ENCODE peak calls at places on chromosomes 2 and 18, in five cellular contexts. B is glutamatergic neuron, R is fibroblast of pulmonary artery, T is cardiac fibroblast, I is fibroblast of the aortic adventitia. L is an unnamed sample.

GRCh38 chr18:40133253-40133652 is 1821.8 kb upstream of the PIK3C3 start:
- DNase-seq in T (no peak), I (no peak), B (no peak), R (no peak), L (no peak)

GRCh38 chr2:207008105-207008990 is 69.0 kb downstream of the CPO start:
- DNase-seq in I (peak), T (peak), B (no peak), R (peak), L (peak)

GRCh38 chr2:105180491-105180972 is 61.0 kb upstream of the GPR45 start:
- DNase-seq in T (no peak), I (no peak), R (no peak), B (no peak), L (no peak)

GRCh38 chr2:129056309-129056958 is 737.8 kb upstream of the HS6ST1 start:
- DNase-seq in B (no peak), R (no peak), T (no peak), I (no peak), L (no peak)

GRCh38 chr2:62254424-62255266 is 58.7 kb downstream of the B3GNT2 start:
- DNase-seq in T (no peak), B (no peak), I (no peak), R (no peak), L (no peak)

GRCh38 chr2:65663831-65664407 is 231.5 kb upstream of the SPRED2 start:
- DNase-seq in B (no peak), T (no peak), R (no peak), I (no peak), L (no peak)

GRCh38 chr18:36075862-36076587 is 8.7 kb upstream of the RPRD1A start:
- DNase-seq in R (peak), I (peak), T (peak), B (no peak), L (peak)

GRCh38 chr2:191030521-191031154 is 16.7 kb upstream of the STAT1 start:
- DNase-seq in I (peak), R (peak), T (peak), B (no peak), L (no peak)

GRCh38 chr2:160429248-160430000 is 64.2 kb downstream of the RBMS1 start:
- DNase-seq in B (no peak), R (peak), T (peak), I (peak), L (peak)

GRCh38 chr2:217451634-217452033 is 551.2 kb downstream of the TNS1 start:
- DNase-seq in T (peak), I (peak), B (no peak), R (no peak), L (no peak)

GRCh38 chr2:180472133-180472532 is 465.0 kb upstream of the CWC22 start:
- DNase-seq in I (peak), B (no peak), T (peak), R (peak), L (no peak)

GRCh38 chr2:65357095-65357958 is 75.1 kb downstream of the SPRED2 start:
- DNase-seq in B (no peak), I (no peak), R (no peak), T (no peak), L (no peak)

GRCh38 chr2:214853906-214854305 is 44.4 kb upstream of the BARD1 start:
- DNase-seq in I (no peak), T (no peak), B (no peak), R (no peak), L (no peak)

GRCh38 chr2:99867690-99868089 is 274.7 kb downstream of the AFF3 start:
- DNase-seq in T (peak), R (peak), I (no peak), B (peak), L (peak)

GRCh38 chr18:7152485-7152884 is 34.9 kb upstream of the LAMA1 start:
- DNase-seq in T (peak), I (no peak), B (no peak), R (no peak), L (no peak)

GRCh38 chr18:3513481-3513880 is 63.5 kb downstream of the TGIF1 start:
- DNase-seq in B (no peak), I (no peak), T (no peak), R (no peak), L (no peak)

GRCh38 chr2:149814049-149814448 is 226.5 kb upstream of the MMADHC start:
- DNase-seq in I (no peak), B (no peak), R (no peak), T (no peak), L (no peak)

GRCh38 chr2:33782395-33783239 is 183.5 kb upstream of the FAM98A start:
- DNase-seq in R (no peak), I (no peak), T (no peak), B (no peak), L (no peak)

GRCh38 chr2:116585654-116586053 is 1228.8 kb upstream of the DDX18 start:
- DNase-seq in R (no peak), T (no peak), I (no peak), B (no peak), L (no peak)

GRCh38 chr2:127641846-127642510 is 4.0 kb upstream of the GPR17 start:
- DNase-seq in B (no peak), T (no peak), I (no peak), R (no peak), L (no peak)

GRCh38 chr2:155203187-155203586 is 504.7 kb downstream of the KCNJ3 start:
- DNase-seq in T (no peak), R (no peak), B (no peak), I (no peak), L (no peak)

GRCh38 chr18:69401475-69402218 is 959 bp downstream of the DOK6 start:
- DNase-seq in R (peak), T (peak), B (peak), I (peak), L (no peak)

GRCh38 chr2:8501061-8501460 is 180.8 kb upstream of the ID2 start:
- DNase-seq in B (no peak), R (no peak), I (no peak), T (no peak), L (no peak)

GRCh38 chr18:48949606-48950535 is 894 bp downstream of the SMAD7 start:
- DNase-seq in T (peak), I (no peak), B (peak), R (peak), L (no peak)

GRCh38 chr18:77209587-77209986 is 40.1 kb upstream of the GALR1 start:
- DNase-seq in B (no peak), T (no peak), I (no peak), R (peak), L (peak)

GRCh38 chr2:237483018-237483731 is 3.9 kb upstream of the MLPH start:
- DNase-seq in R (peak), T (peak), B (no peak), I (peak), L (peak)

GRCh38 chr18:56459451-56459777 is 179.0 kb downstream of the TXNL1 start:
- DNase-seq in T (peak), B (no peak), R (peak), I (no peak), L (no peak)

GRCh38 chr2:129499747-129500146 is 479.7 kb upstream of the RAB6C start:
- DNase-seq in R (peak), I (no peak), B (no peak), T (no peak), L (no peak)

DNA sequence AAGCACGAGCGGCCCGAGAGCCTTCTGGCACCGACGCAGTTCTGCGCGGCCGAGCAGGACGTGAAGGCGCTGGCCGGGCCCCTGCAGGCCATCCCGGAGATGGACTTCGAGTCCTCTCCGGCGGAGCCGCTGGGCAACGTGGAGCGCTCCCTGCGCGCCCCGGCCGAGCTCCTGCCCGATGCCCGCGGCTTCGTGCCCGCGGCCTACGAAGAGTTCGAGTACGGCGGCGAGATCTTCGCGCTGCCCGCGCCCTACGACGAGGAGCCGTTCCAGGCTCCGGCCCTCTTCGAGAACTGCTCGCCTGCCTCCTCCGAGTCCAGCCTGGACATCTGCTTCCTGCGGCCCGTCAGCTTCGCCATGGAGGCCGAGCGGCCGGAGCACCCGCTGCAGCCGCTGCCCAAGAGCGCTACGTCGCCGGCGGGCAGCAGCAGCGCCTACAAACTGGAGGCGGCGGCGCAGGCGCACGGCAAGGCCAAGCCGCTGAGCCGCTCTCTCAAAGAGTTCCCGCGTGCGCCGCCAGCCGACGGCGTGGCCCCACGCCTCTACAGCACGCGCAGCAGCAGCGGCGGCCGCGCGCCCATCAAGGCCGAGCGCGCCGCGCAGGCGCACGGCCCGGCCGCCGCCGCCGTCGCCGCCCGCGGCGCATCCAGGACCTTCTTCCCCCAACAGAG is 70.4 kb downstream of the ARHGEF33 start:
- DNase-seq in T (peak), R (peak), I (peak), B (peak), L (peak)
- TF ChIP-seq CTCF in T (no peak), R (no peak), I (no peak), B (no peak), L (no peak)

DNA sequence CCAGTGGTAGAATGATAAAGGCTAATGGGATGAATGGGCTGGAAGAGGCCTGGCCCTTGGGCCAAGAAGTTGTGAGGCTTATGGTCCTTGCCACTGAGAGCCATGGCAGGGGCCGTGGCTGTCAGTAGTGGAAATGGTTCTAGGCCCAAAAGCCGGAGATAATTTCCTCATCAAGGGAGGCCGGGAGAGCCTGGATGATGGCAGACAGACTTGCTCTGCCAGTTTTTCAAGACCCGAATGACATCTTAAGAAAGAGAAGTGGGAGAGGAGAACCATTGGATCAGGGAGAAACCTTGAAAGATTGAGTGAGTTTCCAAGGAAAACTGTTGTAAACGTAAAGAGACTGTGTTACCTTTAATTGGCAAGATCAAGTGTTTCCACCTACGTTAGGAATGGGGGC is 46.3 kb upstream of the VPS54 start:
- DNase-seq in I (no peak), R (no peak), B (no peak), T (no peak), L (no peak)
- TF ChIP-seq CTCF in I (no peak), R (no peak), B (no peak), T (no peak), L (no peak)

GRCh38 chr2:71614976-71615768 is 161.8 kb downstream of the DYSF start:
- DNase-seq in T (peak), B (no peak), I (peak), R (peak), L (peak)
- TF ChIP-seq CTCF in T (no peak), B (no peak), I (no peak), R (no peak), L (no peak)

GRCh38 chr2:78999410-78999809 is 26.1 kb upstream of the REG3G start:
- DNase-seq in I (peak), B (no peak), R (peak), T (peak), L (peak)
- TF ChIP-seq CTCF in I (peak), B (peak), R (peak), T (peak), L (peak)

GRCh38 chr2:9807555-9808305 is 35.5 kb upstream of the TAF1B start:
- DNase-seq in R (no peak), B (no peak), T (no peak), I (no peak), L (no peak)

GRCh38 chr2:9808334-9809063 is 34.8 kb upstream of the TAF1B start:
- DNase-seq in B (no peak), I (no peak), T (no peak), R (no peak), L (no peak)

GRCh38 chr2:9809448-9810088 is 33.7 kb upstream of the TAF1B start:
- DNase-seq in I (no peak), T (no peak), R (no peak), B (no peak), L (no peak)

GRCh38 chr2:9807056-9807455 is 36.2 kb upstream of the TAF1B start:
- DNase-seq in B (no peak), T (no peak), R (no peak), I (no peak), L (no peak)

DNA sequence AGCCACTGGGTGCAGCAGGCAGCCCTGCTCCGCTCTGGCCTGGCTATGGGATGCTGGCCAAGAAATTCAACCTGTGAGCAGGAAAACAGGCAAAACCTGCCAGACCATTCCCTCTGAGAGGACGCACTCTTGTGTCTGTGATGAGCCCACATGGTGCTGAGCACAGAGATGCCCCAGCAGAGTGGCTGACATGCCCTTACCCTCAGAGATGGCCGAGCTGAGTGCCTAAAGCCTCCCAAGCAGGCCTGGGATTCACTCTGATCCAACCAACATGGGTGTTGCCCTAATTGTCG is 34.3 kb upstream of the TAF1B start:
- DNase-seq in I (no peak), T (no peak), B (no peak), R (no peak), L (no peak)
- TF ChIP-seq CTCF in I (no peak), T (no peak), B (no peak), R (no peak), L (no peak)

DNA sequence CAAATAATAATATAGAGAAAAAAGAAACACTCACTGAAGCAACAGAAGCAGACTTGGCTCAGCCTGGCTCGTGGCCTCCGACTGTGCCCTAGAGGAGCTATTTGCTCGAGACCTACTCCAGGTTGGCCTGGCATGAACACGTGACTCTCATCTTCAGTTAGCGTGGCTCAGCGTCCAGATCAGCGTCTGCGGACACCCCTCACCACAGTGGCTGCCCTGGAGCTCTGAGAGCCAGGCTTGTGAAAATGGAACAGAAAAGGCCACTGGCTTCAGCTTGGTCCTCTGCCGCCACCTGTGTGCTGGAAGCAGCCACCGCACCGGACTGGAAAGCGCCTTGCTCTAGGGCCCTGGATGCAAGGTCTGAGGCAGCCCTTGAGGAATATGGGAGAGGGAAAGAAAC is 1184.0 kb upstream of the GYPC start:
- DNase-seq in I (peak), R (peak), T (peak), B (peak), L (no peak)
- TF ChIP-seq CTCF in I (peak), R (peak), T (peak), B (peak), L (peak)

GRCh38 chr2:212517693-212518092 is 20.9 kb downstream of the ERBB4 start:
- DNase-seq in B (no peak), I (no peak), T (no peak), R (no peak), L (no peak)
- TF ChIP-seq CTCF in B (no peak), I (no peak), T (no peak), R (no peak), L (peak)

L was measured in HFFc6.